ENCODE peak calls at places on chromosome 14, in seven cellular contexts. A is glutamatergic neuron; O is activated CD4-positive, alpha-beta T cell treated with anti-CD3 and anti-CD28 coated beads, Interleukin-2, amount 50 U/mL, for 24 hours; Y is fibroblast of lung; D is mesothelial cell of epicardium; J is stimulated activated naive CD4-positive, alpha-beta T cell; U is RPMI8226. S is an unnamed sample.

GRCh38 chr14:79256311-79256879 is 954.9 kb downstream of the DIO2 start:
- DNase-seq in A (no peak), O (no peak), Y (no peak), D (no peak), J (no peak), U (no peak), S (no peak)

GRCh38 chr14:56181666-56182065 is 63.5 kb downstream of the PELI2 start:
- DNase-seq in A (no peak), O (no peak), Y (no peak), D (no peak), J (no peak), U (no peak), S (no peak)

GRCh38 chr14:86766469-86766868 is 1226.5 kb downstream of the GALC start:
- DNase-seq in A (no peak), O (no peak), Y (peak; percentile 11), D (no peak), J (no peak), U (no peak), S (peak; percentile 3)

GRCh38 chr14:49460647-49461046 is 125.5 kb downstream of the RPS29 start:
- DNase-seq in A (no peak), O (no peak), Y (no peak), D (no peak), J (no peak), U (no peak), S (no peak)

GRCh38 chr14:64702493-64703392 is 1.5 kb upstream of the PLEKHG3 start:
- DNase-seq in A (no peak), O (no peak), Y (no peak), D (peak; percentile 78), J (peak; percentile 12), U (no peak), S (no peak)

GRCh38 chr14:69034612-69035262 is 55.6 kb upstream of the ACTN1 start:
- DNase-seq in A (no peak), O (no peak), Y (peak; percentile 61), D (no peak), J (no peak), U (no peak), S (peak; percentile 53)

GRCh38 chr14:33812596-33812995 is 138.3 kb downstream of the EGLN3 start:
- DNase-seq in A (no peak), O (no peak), Y (no peak), D (no peak), J (no peak), U (no peak), S (no peak)

GRCh38 chr14:30608533-30609006 is 13.5 kb upstream of the SCFD1 start:
- DNase-seq in A (no peak), O (no peak), Y (peak; percentile 44), D (no peak), J (no peak), U (no peak), S (peak; percentile 52)

GRCh38 chr14:67436006-67436866 is 24.3 kb upstream of the PLEK2 start:
- DNase-seq in A (no peak), O (no peak), Y (no peak), D (no peak), J (no peak), U (no peak), S (no peak)

GRCh38 chr14:89504602-89505320 is 87.7 kb upstream of the FOXN3 start:
- DNase-seq in A (no peak), O (no peak), Y (peak; percentile 76), D (no peak), J (no peak), U (no peak), S (peak; percentile 72)

GRCh38 chr14:73097421-73097820 is 38.9 kb upstream of the PSEN1 start:
- DNase-seq in A (no peak), O (no peak), Y (no peak), D (no peak), J (no peak), U (no peak), S (no peak)

GRCh38 chr14:62031504-62031903 is 269.3 kb downstream of the SNAPC1 start:
- DNase-seq in A (no peak), O (no peak), Y (no peak), D (no peak), J (no peak), U (no peak), S (no peak)

GRCh38 chr14:72892879-72893635 is 844 bp downstream of the DPF3 start:
- DNase-seq in A (peak; percentile 55), O (peak; percentile 5), Y (no peak), D (peak; percentile 53), J (peak; percentile 33), U (peak; percentile 27), S (peak; percentile 58)

GRCh38 chr14:61694039-61694438 is 1.3 kb upstream of the HIF1A start:
- DNase-seq in A (no peak), O (no peak), Y (no peak), D (no peak), J (no peak), U (no peak), S (no peak)

GRCh38 chr14:33859306-33859705 is 91.6 kb downstream of the EGLN3 start:
- DNase-seq in A (no peak), O (no peak), Y (no peak), D (no peak), J (no peak), U (no peak), S (peak; percentile 36)